ENCODE peak calls at places on chromosomes 1 and 21, in nine cellular contexts. T, C, R, V, Z, M, Q, Y and H are unnamed samples.

GRCh38 chr1:235583511-235584001 is 66.0 kb downstream of the GNG4 start:
- DNase-seq in M (no peak), Y (no peak), C (no peak), T (no peak), V (no peak), Z (no peak), Q (no peak), R (no peak), H (no peak)

GRCh38 chr1:25594971-25595370 is 21.6 kb upstream of the MAN1C1 start:
- DNase-seq in R (no peak), Z (no peak), Q (no peak), C (no peak), T (no peak), V (no peak), M (no peak), Y (no peak), H (no peak)

GRCh38 chr1:200343874-200344273 is 66.0 kb downstream of the ZNF281 start:
- DNase-seq in Y (no peak), Z (no peak), T (no peak), Q (no peak), M (no peak), C (no peak), V (no peak), R (no peak), H (no peak)

GRCh38 chr1:84689514-84690396 is 506 bp downstream of the SSX2IP start:
- DNase-seq in V (peak), C (peak), M (peak), Y (peak), T (peak), Q (peak), Z (peak), R (peak), H (peak)

GRCh38 chr1:97603218-97603617 is 317.6 kb downstream of the DPYD start:
- DNase-seq in T (no peak), Y (no peak), R (no peak), Z (no peak), C (no peak), V (no peak), Q (no peak), M (no peak), H (no peak)

GRCh38 chr1:14972107-14972506 is 181.4 kb upstream of the TMEM51 start:
- DNase-seq in Z (no peak), Q (no peak), T (no peak), M (no peak), R (no peak), C (no peak), V (no peak), Y (no peak), H (no peak)

GRCh38 chr1:172360511-172360910 is 60.0 kb upstream of the C1orf105 start:
- DNase-seq in R (no peak), C (no peak), T (no peak), Z (peak), Y (no peak), Q (no peak), M (no peak), V (no peak), H (no peak)

GRCh38 chr1:209768354-209768774 is 12.5 kb downstream of the TRAF3IP3 start:
- DNase-seq in T (no peak), Z (no peak), R (no peak), Q (no peak), C (no peak), V (peak), Y (peak), M (no peak), H (no peak)

GRCh38 chr1:109241841-109242301 is 7.5 kb upstream of the CELSR2 start:
- DNase-seq in M (no peak), Z (no peak), V (no peak), Q (peak), Y (no peak), T (no peak), C (no peak), R (no peak), H (no peak)

GRCh38 chr1:119286587-119287181 is 81.9 kb upstream of the HAO2 start:
- DNase-seq in Y (peak), Z (peak), V (peak), M (no peak), R (no peak), C (no peak), T (peak), Q (peak), H (no peak)

GRCh38 chr21:45516071-45516670 is 26.1 kb downstream of the SLC19A1 start:
- DNase-seq in Q (no peak), V (no peak), Z (no peak), R (peak), Y (no peak), C (no peak), M (peak), T (no peak), H (peak)

GRCh38 chr1:113678159-113678469 is 81.2 kb downstream of the PHTF1 start:
- DNase-seq in C (no peak), M (no peak), Z (no peak), Q (no peak), R (no peak), V (no peak), T (no peak), Y (no peak), H (no peak)
- TF ChIP-seq CTCF in C (no peak), M (no peak), Z (peak), Q (no peak), R (no peak), V (peak), T (no peak), Y (no peak), H (no peak)

DNA sequence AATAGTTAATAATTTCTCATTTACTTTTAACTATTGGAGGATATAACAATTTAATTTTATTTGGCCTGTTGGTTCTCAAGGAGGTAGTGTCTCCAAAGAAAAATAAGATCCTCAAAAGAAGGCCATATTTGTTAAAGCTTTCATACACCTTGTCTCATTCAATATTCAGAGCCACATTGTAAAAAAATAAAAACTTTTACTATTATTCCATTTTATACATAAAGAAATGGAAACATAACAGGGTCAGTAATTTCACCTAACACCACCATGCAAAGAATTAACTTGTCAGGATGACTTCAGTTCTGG is 40.3 kb upstream of the KCTD3 start:
- DNase-seq in V (no peak), C (no peak), T (no peak), R (no peak), Z (no peak), M (no peak), Q (no peak), Y (no peak), H (no peak)
- TF ChIP-seq CTCF in V (peak), C (no peak), T (no peak), R (no peak), Z (no peak), M (no peak), Q (no peak), Y (no peak), H (no peak)

GRCh38 chr1:228488818-228489674 is 1.9 kb downstream of the RNF187 start:
- DNase-seq in Q (no peak), V (peak), Y (no peak), C (no peak), R (no peak), M (no peak), T (no peak), Z (no peak), H (peak)

GRCh38 chr1:228488107-228488817 is 1.1 kb downstream of the RNF187 start:
- DNase-seq in Q (no peak), Y (peak), V (peak), R (no peak), T (no peak), C (no peak), Z (no peak), M (no peak), H (no peak)

GRCh38 chr1:228487336-228488106 is at the start of gene RNF187:
- DNase-seq in Z (peak), M (peak), T (no peak), C (peak), V (no peak), Y (peak), Q (no peak), R (peak), H (peak)

GRCh38 chr1:228483789-228484188 is 3.4 kb upstream of the RNF187 start:
- DNase-seq in V (no peak), Q (no peak), C (no peak), Z (no peak), Y (no peak), T (no peak), R (no peak), M (no peak), H (no peak)

GRCh38 chr1:228486596-228487335 is 416 bp upstream of the RNF187 start:
- DNase-seq in C (peak), T (peak), Y (peak), Q (peak), R (peak), M (peak), Z (peak), V (peak), H (peak)
- TF ChIP-seq CTCF in C (no peak), T (no peak), Y (no peak), Q (no peak), R (no peak), M (no peak), Z (no peak), V (no peak), H (no peak)

DNA sequence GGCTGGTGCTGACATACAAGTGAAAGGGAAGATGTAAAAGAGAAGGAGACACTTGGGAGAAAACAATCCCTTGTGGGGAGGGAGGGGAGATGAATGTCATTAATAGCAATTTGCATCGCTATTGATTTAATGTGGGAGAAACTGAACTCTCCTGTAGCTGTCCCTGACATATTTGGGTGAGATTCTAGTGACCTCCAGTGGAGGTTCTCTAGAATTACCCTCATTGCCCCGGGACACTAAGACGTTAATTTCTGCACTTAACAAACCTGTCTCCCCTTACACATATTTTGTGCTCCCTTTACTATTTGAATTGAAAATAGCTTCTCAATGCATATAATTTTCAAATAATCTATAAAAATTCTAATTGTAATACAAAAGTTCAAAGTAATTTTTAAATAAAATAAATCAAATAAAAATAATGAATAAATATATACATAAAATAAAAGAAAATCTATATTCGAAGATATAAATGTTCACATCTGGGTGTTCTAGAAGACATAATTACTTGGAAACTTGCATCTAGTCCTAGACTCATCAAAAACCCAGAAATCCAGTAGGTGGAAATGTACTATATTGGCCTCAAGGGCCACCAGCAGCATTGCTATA is 283.0 kb downstream of the LMX1A start:
- DNase-seq in Q (peak), M (no peak), V (peak), Y (peak), Z (peak), R (no peak), T (peak), C (no peak), H (no peak)
- TF ChIP-seq CTCF in Q (peak), M (peak), V (peak), Y (peak), Z (peak), R (peak), T (peak), C (peak), H (peak)

DNA sequence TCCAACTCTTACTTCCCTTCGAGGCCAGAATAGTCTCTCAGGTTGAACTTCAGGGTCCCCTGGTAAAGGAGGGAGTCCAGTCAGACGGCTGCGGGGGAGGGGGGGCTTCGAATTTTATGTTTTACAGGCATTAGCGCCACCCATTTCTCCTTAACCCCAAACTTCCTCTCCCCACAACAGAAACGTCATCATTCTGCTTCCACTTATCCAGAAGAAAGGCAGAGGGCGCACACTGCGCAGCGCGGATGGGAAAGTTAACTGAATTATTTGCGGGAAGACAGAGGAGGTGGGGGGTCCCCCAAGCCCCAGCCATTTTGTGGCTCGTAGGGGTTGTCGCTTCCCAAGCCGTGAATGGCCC is 529 bp upstream of the PRMT2 start:
- DNase-seq in Q (peak), R (peak), T (peak), Z (peak), M (peak), Y (peak), C (peak), V (peak), H (peak)
- TF ChIP-seq CTCF in Q (peak), R (no peak), T (no peak), Z (no peak), M (peak), Y (no peak), C (peak), V (peak), H (peak)

GRCh38 chr1:150484861-150485260 is 2.4 kb upstream of the TARS2 start:
- DNase-seq in T (peak), Y (no peak), V (peak), Z (peak), M (no peak), C (no peak), Q (no peak), R (no peak), H (no peak)
- TF ChIP-seq CTCF in T (peak), Y (no peak), V (peak), Z (no peak), M (no peak), C (no peak), Q (peak), R (no peak), H (no peak)

DNA sequence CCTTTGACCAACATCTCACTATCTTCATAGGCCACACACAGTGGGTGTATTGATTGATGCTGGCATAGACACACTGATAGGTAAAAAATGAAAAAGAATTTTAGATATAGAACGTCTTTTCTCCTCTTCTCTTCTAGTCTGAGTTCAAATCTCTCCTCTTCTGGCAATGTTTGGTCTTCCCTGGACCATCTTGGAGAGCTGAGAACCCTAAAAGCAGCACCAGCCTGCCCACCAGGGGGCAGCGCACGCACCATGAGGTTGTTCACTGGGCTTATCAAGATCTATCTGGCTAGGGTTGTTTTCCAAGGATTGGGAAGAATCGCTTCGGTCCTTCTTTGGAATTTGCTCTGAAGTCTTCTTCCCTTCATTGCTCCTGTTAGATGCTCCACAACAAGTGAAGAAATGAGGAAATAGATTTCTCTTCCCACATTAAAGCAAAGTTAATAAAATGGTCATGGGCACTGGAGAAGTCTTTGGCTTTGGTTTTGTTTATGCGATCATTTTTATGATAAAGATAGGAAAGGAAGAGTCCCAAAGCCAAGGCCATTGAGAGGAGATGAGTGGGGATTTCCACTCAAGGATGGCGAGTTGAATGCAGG is 104.0 kb upstream of the OLIG2 start:
- DNase-seq in Y (no peak), Z (peak), V (peak), Q (peak), C (no peak), T (peak), M (no peak), R (no peak), H (peak)
- TF ChIP-seq CTCF in Y (peak), Z (peak), V (peak), Q (no peak), C (peak), T (peak), M (peak), R (no peak), H (peak)

GRCh38 chr1:163535807-163536206 is 214.1 kb downstream of the NUF2 start:
- DNase-seq in Q (peak), C (no peak), Y (no peak), Z (no peak), V (peak), M (no peak), R (no peak), T (peak), H (no peak)
- TF ChIP-seq CTCF in Q (no peak), C (peak), Y (no peak), Z (no peak), V (peak), M (peak), R (no peak), T (peak), H (no peak)